ENCODE peak calls at places on chromosomes 13 and 19, in ten cellular contexts. Y, K, R, N, L, S, Z, X, E and I are unnamed samples.

GRCh38 chr19:19461671-19462622 is 53.4 kb downstream of the TSSK6 start:
- DNase-seq in N (peak; percentile 89), X (no peak), S (no peak), E (peak; percentile 42), R (no peak), Y (no peak), Z (no peak), L (no peak), K (no peak), I (peak; percentile 51)

GRCh38 chr19:29290853-29291252 is 77.9 kb upstream of the UQCRFS1 start:
- DNase-seq in X (no peak), R (no peak), Z (no peak), Y (no peak), S (no peak), L (no peak), E (no peak), N (no peak), K (no peak), I (no peak)

GRCh38 chr19:3104708-3104983 is 10.5 kb downstream of the GNA11 start:
- DNase-seq in X (no peak), Y (no peak), K (no peak), L (no peak), E (no peak), Z (no peak), R (no peak), N (no peak), S (no peak), I (no peak)

GRCh38 chr13:23570099-23570926 is at the start of gene TNFRSF19:
- DNase-seq in S (no peak), N (no peak), Y (peak; percentile 38), K (no peak), R (peak; percentile 88), X (no peak), L (no peak), Z (no peak), E (no peak), I (no peak)

GRCh38 chr19:53076984-53077383 is 26.2 kb downstream of the ZNF160 start:
- DNase-seq in K (peak; percentile 59), Z (no peak), E (peak; percentile 42), S (no peak), L (no peak), R (no peak), N (peak; percentile 66), X (no peak), Y (no peak), I (peak; percentile 19)

GRCh38 chr19:2261438-2262172 is 5.4 kb upstream of the JSRP1 start:
- DNase-seq in L (no peak), N (no peak), E (no peak), K (no peak), Z (no peak), Y (no peak), R (no peak), S (peak; percentile 55), X (peak; percentile 32), I (no peak)

GRCh38 chr13:82165396-82166174 is 1716.7 kb downstream of the SLITRK1 start:
- DNase-seq in E (no peak), Y (no peak), Z (no peak), X (no peak), S (no peak), N (no peak), R (no peak), K (no peak), L (no peak), I (no peak)

GRCh38 chr19:3479819-3480215 is 508 bp downstream of the SMIM24 start:
- DNase-seq in R (no peak), Y (no peak), N (no peak), L (no peak), K (no peak), E (no peak), X (peak; percentile 14), Z (peak; percentile 61), S (peak; percentile 23), I (peak; percentile 43)

GRCh38 chr19:19040417-19040816 is 7.0 kb downstream of the ARMC6 start:
- DNase-seq in Z (no peak), X (no peak), Y (no peak), L (no peak), E (no peak), R (peak; percentile 59), S (no peak), N (peak; percentile 75), K (no peak), I (no peak)

GRCh38 chr19:7993560-7993959 is 11.9 kb downstream of the ELAVL1 start:
- DNase-seq in N (no peak), R (no peak), S (no peak), Z (no peak), X (no peak), L (no peak), Y (no peak), E (no peak), K (no peak), I (no peak)

GRCh38 chr13:30750036-30750435 is 14.7 kb downstream of the ALOX5AP start:
- DNase-seq in N (no peak), Y (no peak), R (no peak), Z (no peak), S (no peak), L (no peak), E (no peak), K (no peak), X (no peak), I (no peak)

GRCh38 chr13:41785402-41786142 is 175.3 kb downstream of the VWA8 start:
- DNase-seq in Z (no peak), X (no peak), L (no peak), N (no peak), K (no peak), S (no peak), R (no peak), Y (no peak), E (no peak), I (no peak)

GRCh38 chr13:101149735-101150380 is 266.4 kb downstream of the NALCN start:
- DNase-seq in S (no peak), N (no peak), X (no peak), R (no peak), E (no peak), Z (no peak), L (no peak), K (no peak), Y (peak; percentile 6), I (no peak)

GRCh38 chr13:90868321-90868920 is 479.1 kb upstream of the MIR17HG start:
- DNase-seq in Z (no peak), X (no peak), S (no peak), R (peak; percentile 16), N (peak; percentile 20), L (no peak), E (no peak), Y (peak; percentile 9), K (no peak), I (no peak)

GRCh38 chr19:4908781-4909171 is 525 bp upstream of the UHRF1 start:
- DNase-seq in S (no peak), X (no peak), E (no peak), Y (no peak), N (no peak), L (no peak), K (no peak), Z (no peak), R (no peak), I (no peak)

GRCh38 chr19:46350758-46351159 is 3.9 kb downstream of the PPP5C start:
- DNase-seq in N (no peak), X (peak; percentile 13), S (no peak), Z (peak; percentile 35), E (no peak), R (no peak), L (no peak), Y (no peak), K (no peak), I (peak; percentile 30)

GRCh38 chr13:43031881-43032280 is 8.5 kb downstream of the DNAJC15 start:
- DNase-seq in Y (no peak), S (no peak), N (no peak), E (no peak), Z (no peak), L (no peak), X (no peak), K (no peak), R (no peak), I (no peak)

GRCh38 chr19:1967087-1967608 is 26.2 kb downstream of the CSNK1G2 start:
- DNase-seq in N (no peak), Y (no peak), R (no peak), S (peak; percentile 20), X (no peak), E (no peak), Z (no peak), L (no peak), K (no peak), I (peak; percentile 46)

GRCh38 chr19:35689836-35690235 is 14.5 kb upstream of the ZBTB32 start:
- DNase-seq in Y (no peak), R (no peak), L (no peak), K (no peak), E (no peak), S (no peak), N (no peak), Z (no peak), X (no peak), I (no peak)

GRCh38 chr19:38317104-38317612 is 1.4 kb upstream of the YIF1B start:
- DNase-seq in Z (no peak), S (no peak), R (no peak), X (no peak), K (no peak), N (no peak), L (no peak), Y (no peak), E (no peak), I (peak; percentile 12)